ENCODE peak calls at places on chromosomes 2 and 18, in nine cellular contexts. S, R, G, T, Q, K, J, Y and F are unnamed samples.

GRCh38 chr2:85999131-85999831 is 106.4 kb downstream of the POLR1A start:
- DNase-seq in R (no peak), G (peak), Q (no peak), Y (no peak), J (no peak), S (no peak), K (no peak), T (no peak), F (peak)

GRCh38 chr2:72127401-72128058 is 20.1 kb downstream of the CYP26B1 start:
- DNase-seq in Y (no peak), R (no peak), T (no peak), J (no peak), K (no peak), Q (no peak), G (peak), S (peak), F (no peak)

GRCh38 chr2:233145726-233146125 is 85.6 kb downstream of the INPP5D start:
- DNase-seq in S (no peak), Y (no peak), Q (no peak), R (no peak), T (no peak), J (no peak), K (no peak), G (no peak), F (no peak)

GRCh38 chr2:200695178-200695930 is 109.5 kb downstream of the AOX1 start:
- DNase-seq in R (no peak), G (no peak), S (no peak), K (no peak), J (no peak), T (no peak), Y (peak), Q (no peak), F (peak)

GRCh38 chr18:57095884-57096283 is 51.0 kb upstream of the BOD1L2 start:
- DNase-seq in G (no peak), S (no peak), J (no peak), K (no peak), Y (no peak), T (no peak), Q (no peak), R (no peak), F (peak)

GRCh38 chr2:64943387-64944150 is 45.6 kb upstream of the SLC1A4 start:
- DNase-seq in R (peak), J (no peak), G (no peak), Q (peak), T (peak), K (no peak), Y (no peak), S (peak), F (peak)

GRCh38 chr2:121074322-121074932 is 210.6 kb downstream of the TFCP2L1 start:
- DNase-seq in Y (peak), K (no peak), T (no peak), R (no peak), S (no peak), J (no peak), G (no peak), Q (no peak), F (peak)

GRCh38 chr2:224847961-224848850 is 132.0 kb upstream of the CCDC195 start:
- DNase-seq in J (no peak), R (peak), Q (peak), K (peak), T (peak), Y (no peak), G (no peak), S (peak), F (peak)

GRCh38 chr2:26649322-26649721 is 8.2 kb upstream of the CIB4 start:
- DNase-seq in Q (no peak), T (no peak), S (no peak), R (no peak), K (no peak), G (peak), Y (no peak), J (no peak), F (no peak)

GRCh38 chr18:69838620-69839411 is 108.9 kb downstream of the CD226 start:
- DNase-seq in T (no peak), S (no peak), G (no peak), R (peak), K (peak), Q (no peak), Y (no peak), J (no peak), F (no peak)

GRCh38 chr2:160292225-160292624 is 92.2 kb upstream of the ITGB6 start:
- DNase-seq in Q (peak), R (no peak), S (no peak), J (no peak), T (no peak), G (no peak), K (no peak), Y (no peak), F (peak)

GRCh38 chr2:144516981-144517824 is 2.7 kb downstream of the ZEB2 start:
- DNase-seq in Y (peak), S (peak), Q (peak), T (peak), G (peak), R (peak), J (no peak), K (no peak), F (peak)

GRCh38 chr2:46351388-46352141 is 54.4 kb downstream of the EPAS1 start:
- DNase-seq in T (no peak), S (no peak), J (no peak), K (no peak), Y (peak), Q (no peak), G (peak), R (no peak), F (no peak)

GRCh38 chr2:238141541-238142318 is 3.3 kb downstream of the KLHL30 start:
- DNase-seq in Y (peak), J (peak), Q (no peak), G (no peak), S (no peak), T (no peak), K (peak), R (peak), F (no peak)

GRCh38 chr2:26702025-26702424 is 9.5 kb downstream of the KCNK3 start:
- DNase-seq in T (no peak), G (no peak), S (no peak), Q (no peak), R (no peak), K (no peak), J (no peak), Y (no peak), F (peak)

GRCh38 chr18:34726286-34727004 is 16.3 kb downstream of the DTNA start:
- DNase-seq in R (no peak), T (no peak), G (no peak), S (no peak), Y (no peak), Q (no peak), J (no peak), K (no peak), F (no peak)

GRCh38 chr2:98912221-98912851 is 23.7 kb downstream of the CRACDL start:
- DNase-seq in R (peak), Y (no peak), S (peak), G (peak), J (no peak), Q (peak), T (peak), K (peak), F (no peak)

GRCh38 chr2:205563646-205564045 is 118.7 kb upstream of the NRP2 start:
- DNase-seq in J (no peak), T (peak), Y (no peak), K (peak), S (no peak), G (no peak), Q (peak), R (no peak), F (peak)

GRCh38 chr2:219560037-219560892 is 11.1 kb downstream of the OBSL1 start:
- DNase-seq in Y (no peak), Q (no peak), R (no peak), K (no peak), G (no peak), T (no peak), J (no peak), S (no peak), F (no peak)

GRCh38 chr18:35444636-35445035 is 53.1 kb downstream of the INO80C start:
- DNase-seq in Y (no peak), T (no peak), K (no peak), S (no peak), R (no peak), G (no peak), Q (no peak), J (no peak), F (no peak)

GRCh38 chr18:59022167-59022945 is 117.3 kb upstream of the SEC11C start:
- DNase-seq in T (no peak), Q (peak), J (no peak), R (no peak), Y (no peak), K (no peak), S (peak), G (no peak), F (peak)

GRCh38 chr2:59584958-59585357 is 968.5 kb downstream of the BCL11A start:
- DNase-seq in G (no peak), Y (no peak), S (no peak), R (no peak), K (no peak), J (no peak), Q (no peak), T (no peak), F (no peak)

GRCh38 chr2:28676153-28676835 is 75.3 kb upstream of the PPP1CB start:
- DNase-seq in Y (no peak), Q (no peak), J (no peak), G (no peak), S (no peak), T (no peak), R (no peak), K (no peak), F (no peak)

GRCh38 chr2:152861349-152861942 is 143.0 kb downstream of the ARL6IP6 start:
- DNase-seq in R (peak), Q (peak), T (peak), G (no peak), J (peak), S (peak), Y (no peak), K (peak), F (peak)

GRCh38 chr18:57586243-57587049 is at the start of gene FECH:
- DNase-seq in J (peak), S (peak), K (peak), Y (peak), Q (peak), G (peak), R (peak), T (peak), F (peak)

GRCh38 chr2:39218401-39218800 is 25.4 kb downstream of the CDKL4 start:
- DNase-seq in K (no peak), S (no peak), Y (no peak), J (no peak), R (no peak), T (no peak), Q (no peak), G (no peak), F (no peak)

GRCh38 chr18:68847219-68847860 is 49.5 kb downstream of the CCDC102B start:
- DNase-seq in S (no peak), Y (no peak), R (no peak), G (no peak), Q (peak), T (no peak), J (no peak), K (peak), F (peak)

GRCh38 chr2:74869522-74869921 is 35.6 kb downstream of the HK2 start:
- DNase-seq in S (no peak), J (no peak), R (no peak), K (no peak), T (no peak), Y (no peak), Q (no peak), G (no peak), F (no peak)

GRCh38 chr2:10389596-10389995 is 58.5 kb downstream of the ODC1 start:
- DNase-seq in K (no peak), Y (no peak), J (no peak), R (no peak), G (no peak), S (no peak), Q (peak), T (no peak), F (no peak)

GRCh38 chr18:79447703-79448367 is 52.1 kb downstream of the NFATC1 start:
- DNase-seq in S (no peak), G (no peak), Q (peak), R (no peak), T (no peak), Y (no peak), J (no peak), K (no peak), F (no peak)

GRCh38 chr2:215002500-215002899 is 135.9 kb downstream of the ABCA12 start:
- DNase-seq in R (no peak), S (no peak), Q (peak), J (no peak), G (no peak), T (peak), K (peak), Y (no peak), F (peak)

GRCh38 chr2:72139471-72139870 is 8.2 kb downstream of the CYP26B1 start:
- DNase-seq in T (peak), S (no peak), R (no peak), Y (no peak), Q (no peak), J (no peak), K (no peak), G (peak), F (no peak)

GRCh38 chr2:229174794-229175529 is 96.1 kb downstream of the PID1 start:
- DNase-seq in K (no peak), Y (no peak), G (no peak), R (no peak), J (no peak), Q (peak), S (no peak), T (no peak), F (no peak)

GRCh38 chr2:204280239-204280638 is 265.0 kb upstream of the PARD3B start:
- DNase-seq in S (no peak), R (no peak), T (no peak), Q (no peak), G (no peak), K (no peak), Y (no peak), J (no peak), F (no peak)

GRCh38 chr2:24548058-24548457 is 57.0 kb downstream of the NCOA1 start:
- DNase-seq in Q (no peak), S (no peak), T (no peak), G (no peak), K (no peak), J (no peak), R (no peak), Y (no peak), F (no peak)

DNA sequence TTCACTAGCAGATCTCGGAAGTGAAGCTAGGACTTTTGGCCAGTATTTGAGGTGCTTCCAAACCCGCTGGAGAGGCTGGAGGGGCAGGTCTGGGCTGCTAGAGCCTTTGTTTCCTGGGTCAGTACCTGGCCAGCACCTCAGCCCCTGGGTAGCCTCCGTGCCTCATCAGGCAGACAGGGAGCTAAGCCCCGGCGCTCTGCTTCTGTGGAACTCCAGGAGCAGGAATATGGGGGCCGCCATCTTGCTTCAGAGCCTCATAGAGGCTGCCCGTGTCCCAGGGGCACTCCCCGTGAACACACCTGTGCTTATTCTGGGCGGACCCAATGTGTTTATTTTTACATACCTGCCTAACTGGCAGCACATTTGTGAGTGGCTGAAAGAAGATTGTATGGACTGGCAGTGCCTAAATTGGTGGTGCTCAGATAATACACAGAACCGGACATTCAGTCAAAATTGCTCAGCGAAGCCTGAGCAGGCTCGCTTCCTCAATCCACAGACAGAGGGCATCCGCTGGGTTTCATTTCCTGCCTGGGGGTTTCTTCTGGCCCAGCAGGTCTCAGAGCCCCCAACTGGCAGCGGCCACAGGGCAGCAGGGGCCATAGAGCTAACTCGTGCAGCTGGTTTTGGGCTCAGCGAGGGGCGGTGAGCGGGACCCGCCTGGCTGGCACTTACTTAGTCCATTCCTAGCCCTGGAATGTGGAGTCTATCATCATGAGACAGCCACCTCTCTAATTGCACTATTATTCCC is 176.8 kb upstream of the ALKAL2 start:
- DNase-seq in T (no peak), G (peak), Y (no peak), J (no peak), S (no peak), Q (no peak), R (no peak), K (no peak), F (no peak)
- H3K4me3 ChIP-seq in T (no peak), G (no peak), Y (no peak), J (no peak), S (no peak), Q (no peak), R (no peak), K (no peak), F (no peak)

GRCh38 chr2:112584134-112584890 is at the start of gene CHCHD5:
- DNase-seq in K (peak), J (peak), R (peak), G (peak), Q (peak), S (peak), Y (peak), T (peak), F (peak)
- TF ChIP-seq CTCF in K (peak), J (no peak), R (no peak), G (no peak), Q (peak), S (peak), Y (peak), T (no peak), F (no peak)

GRCh38 chr2:8459474-8459873 is 222.4 kb upstream of the ID2 start:
- DNase-seq in Y (no peak), T (no peak), J (no peak), Q (no peak), K (no peak), S (no peak), G (no peak), R (no peak), F (no peak)
- H3K27ac ChIP-seq in Y (no peak), T (peak), J (no peak), Q (no peak), K (no peak), S (peak), G (no peak), R (no peak), F (no peak)

GRCh38 chr2:165791811-165792454 is 2.1 kb downstream of the GALNT3 start:
- DNase-seq in R (peak), G (no peak), Q (no peak), T (no peak), S (no peak), Y (no peak), K (no peak), J (no peak), F (no peak)
- H3K4me3 ChIP-seq in R (peak), G (no peak), Q (no peak), T (no peak), S (no peak), Y (no peak), K (no peak), J (no peak), F (no peak)

GRCh38 chr2:184527058-184527457 is 71.3 kb upstream of the ZNF804A start:
- DNase-seq in K (no peak), J (no peak), R (no peak), Y (no peak), Q (no peak), S (no peak), G (no peak), T (no peak), F (no peak)
- TF ChIP-seq CTCF in K (no peak), J (no peak), R (peak), Y (no peak), Q (no peak), S (no peak), G (no peak), T (no peak), F (no peak)

GRCh38 chr2:168490015-168490874 is 34.2 kb downstream of the CERS6 start:
- DNase-seq in Q (peak), R (peak), J (peak), K (no peak), Y (no peak), S (no peak), T (no peak), G (peak), F (peak)
- H3K27ac ChIP-seq in Q (peak), R (no peak), J (peak), K (no peak), Y (no peak), S (peak), T (no peak), G (peak), F (peak)